ENCODE peak calls at places on chromosomes 6 and 20, in four cellular contexts. D is left colon; J is CD8-positive, alpha-beta T cell; F is NCI-H460. B is an unnamed sample.

GRCh38 chr6:42777126-42777822 is 4.6 kb upstream of the BICRAL start:
- DNase-seq in D (no peak), J (no peak), F (no peak), B (no peak)

GRCh38 chr6:113607821-113608545 is 249.2 kb upstream of the MARCKS start:
- DNase-seq in D (no peak), J (no peak), F (no peak), B (no peak)

GRCh38 chr20:44593721-44594120 is 11.3 kb downstream of the PKIG start:
- DNase-seq in D (no peak), J (no peak), F (no peak), B (no peak)

GRCh38 chr6:88922775-88923548 is 40.5 kb downstream of the RNGTT start:
- DNase-seq in D (no peak), J (no peak), F (no peak), B (no peak)

GRCh38 chr6:30238178-30238795 is 25.1 kb upstream of the TRIM26 start:
- DNase-seq in D (no peak), J (no peak), F (peak), B (no peak)

GRCh38 chr6:155389130-155389529 is 66.5 kb downstream of the NOX3 start:
- DNase-seq in D (no peak), J (no peak), F (no peak), B (no peak)

GRCh38 chr20:56607061-56607704 is 21.9 kb upstream of the TFAP2C start:
- DNase-seq in D (no peak), J (no peak), F (no peak), B (no peak)

GRCh38 chr20:49657118-49657901 is 56.4 kb downstream of the B4GALT5 start:
- DNase-seq in D (no peak), J (no peak), F (no peak), B (no peak)

GRCh38 chr20:1874534-1875168 is 20.6 kb upstream of the SIRPA start:
- DNase-seq in D (peak), J (no peak), F (no peak), B (no peak)

GRCh38 chr20:63580796-63581461 is 6.9 kb upstream of the HELZ2 start:
- DNase-seq in D (no peak), J (peak), F (no peak), B (no peak)

GRCh38 chr20:3686867-3687321 is 5.1 kb upstream of the ADAM33 start:
- DNase-seq in D (peak), J (no peak), F (peak), B (peak)

GRCh38 chr6:149147939-149148718 is 169.4 kb upstream of the TAB2 start:
- DNase-seq in D (no peak), J (no peak), F (no peak), B (no peak)

GRCh38 chr6:23349521-23350147 is 776.4 kb upstream of the NRSN1 start:
- DNase-seq in D (no peak), J (no peak), F (peak), B (no peak)

GRCh38 chr20:11703119-11703518 is 214.6 kb upstream of the BTBD3 start:
- DNase-seq in D (no peak), J (no peak), F (no peak), B (no peak)

GRCh38 chr20:35991142-35991771 is 22.9 kb downstream of the CNBD2 start:
- DNase-seq in D (no peak), J (no peak), F (peak), B (no peak)

GRCh38 chr20:13312300-13312699 is 91.2 kb downstream of the ISM1 start:
- DNase-seq in D (no peak), J (no peak), F (no peak), B (no peak)

GRCh38 chr20:30487947-30488926 is 769.2 kb upstream of the DEFB115 start:
- DNase-seq in D (no peak), J (no peak), F (no peak), B (no peak)

GRCh38 chr20:39233755-39234154 is 271.6 kb downstream of the DHX35 start:
- DNase-seq in D (no peak), J (no peak), F (no peak), B (no peak)

GRCh38 chr20:25226433-25227316 is 21.2 kb upstream of the PYGB start:
- DNase-seq in D (no peak), J (no peak), F (no peak), B (peak)

GRCh38 chr6:1436334-1437306 is 47.2 kb downstream of the FOXF2 start:
- DNase-seq in D (no peak), J (no peak), F (peak), B (no peak)

GRCh38 chr6:52595000-52595795 is 18.3 kb upstream of the TRAM2 start:
- DNase-seq in D (peak), J (no peak), F (peak), B (peak)

GRCh38 chr20:37298190-37298939 is 8.9 kb downstream of the MANBAL start:
- DNase-seq in D (no peak), J (no peak), F (peak), B (no peak)

GRCh38 chr6:38571721-38572120 is 68.0 kb downstream of the BTBD9 start:
- DNase-seq in D (no peak), J (no peak), F (no peak), B (no peak)